ENCODE peak calls at places on chromosomes 4 and X, in four cellular contexts. H, L, C and X are unnamed samples.

GRCh38 chr4:48746608-48747374 is 33.3 kb downstream of the FRYL start:
- DNase-seq in H (no peak), L (no peak), C (no peak), X (no peak)

GRCh38 chr4:78213218-78213617 is 156.1 kb downstream of the FRAS1 start:
- DNase-seq in H (no peak), L (no peak), C (no peak), X (no peak)

GRCh38 chr4:6391186-6391851 is 81.1 kb downstream of the PPP2R2C start:
- DNase-seq in H (no peak), L (no peak), C (no peak), X (no peak)

GRCh38 chr4:83535520-83535944 is 376 bp upstream of the GPAT3 start:
- DNase-seq in H (peak), L (peak), C (no peak), X (peak)

GRCh38 chr4:82382756-82383155 is 9.0 kb upstream of the HNRNPD start:
- DNase-seq in H (no peak), L (no peak), C (no peak), X (no peak)

GRCh38 chr4:84849051-84849640 is 117.3 kb downstream of the WDFY3 start:
- DNase-seq in H (no peak), L (no peak), C (no peak), X (no peak)

GRCh38 chrX:153900806-153901752 is 3.4 kb upstream of the AVPR2 start:
- DNase-seq in H (peak), L (no peak), C (peak), X (peak)

GRCh38 chr4:76035146-76035545 is 724 bp downstream of the CXCL11 start:
- DNase-seq in H (no peak), L (no peak), C (no peak), X (no peak)

GRCh38 chrX:115339441-115340025 is 50.0 kb downstream of the LUZP4 start:
- DNase-seq in H (no peak), L (no peak), C (no peak), X (no peak)

GRCh38 chr4:1851575-1852415 is 4.2 kb downstream of the LETM1 start:
- DNase-seq in H (no peak), L (no peak), C (no peak), X (no peak)

GRCh38 chr4:26916195-26916594 is 55.6 kb downstream of the STIM2 start:
- DNase-seq in H (no peak), L (no peak), C (no peak), X (no peak)

GRCh38 chrX:103624111-103624510 is 4.7 kb upstream of the TCEAL1 start:
- DNase-seq in H (no peak), L (no peak), C (no peak), X (no peak)

GRCh38 chr4:119068529-119068962 is 67.1 kb upstream of the MYOZ2 start:
- DNase-seq in H (no peak), L (no peak), C (no peak), X (no peak)

GRCh38 chr4:99633772-99634171 is 23.9 kb downstream of the C4orf54 start:
- DNase-seq in H (no peak), L (peak), C (no peak), X (no peak)

GRCh38 chr4:633976-634598 is 8.7 kb downstream of the PDE6B start:
- DNase-seq in H (no peak), L (no peak), C (no peak), X (no peak)

GRCh38 chrX:102846544-102847236 is 90.4 kb upstream of the RAB40AL start:
- DNase-seq in H (no peak), L (no peak), C (no peak), X (no peak)

GRCh38 chr4:104490096-104490769 is 4.5 kb downstream of the CXXC4 start:
- DNase-seq in H (peak), L (no peak), C (peak), X (no peak)

GRCh38 chr4:185887125-185887524 is 75.1 kb upstream of the SORBS2 start:
- DNase-seq in H (no peak), L (no peak), C (no peak), X (no peak)

GRCh38 chr4:141290771-141291170 is 70.1 kb downstream of the ZNF330 start:
- DNase-seq in H (no peak), L (no peak), C (no peak), X (no peak)

GRCh38 chr4:56613101-56613862 is 67.8 kb downstream of the HOPX start:
- DNase-seq in H (no peak), L (peak), C (no peak), X (no peak)

GRCh38 chrX:40471965-40472648 is 108.7 kb upstream of the ATP6AP2 start:
- DNase-seq in H (no peak), L (peak), C (peak), X (no peak)

GRCh38 chr4:75723117-75723801 is 1.1 kb upstream of the USO1 start:
- DNase-seq in H (no peak), L (peak), C (no peak), X (no peak)

GRCh38 chr4:41092128-41092527 is 122.2 kb downstream of the APBB2 start:
- DNase-seq in H (no peak), L (no peak), C (no peak), X (no peak)

GRCh38 chr4:85967872-85968271 is 392.0 kb downstream of the MAPK10 start:
- DNase-seq in H (no peak), L (no peak), C (no peak), X (no peak)

GRCh38 chrX:118346258-118347094 is 570 bp downstream of the WDR44 start:
- DNase-seq in H (peak), L (peak), C (no peak), X (peak)

GRCh38 chrX:68419934-68420333 is 13.4 kb downstream of the OPHN1 start:
- DNase-seq in H (no peak), L (no peak), C (no peak), X (no peak)

GRCh38 chr4:112938461-112939058 is 110.9 kb upstream of the ANK2 start:
- DNase-seq in H (peak), L (peak), C (no peak), X (peak)

GRCh38 chrX:113514906-113515305 is 674.3 kb upstream of the AMOT start:
- DNase-seq in H (no peak), L (peak), C (no peak), X (no peak)

GRCh38 chrX:113510586-113510985 is 670.0 kb upstream of the AMOT start:
- DNase-seq in H (no peak), L (no peak), C (no peak), X (no peak)

DNA sequence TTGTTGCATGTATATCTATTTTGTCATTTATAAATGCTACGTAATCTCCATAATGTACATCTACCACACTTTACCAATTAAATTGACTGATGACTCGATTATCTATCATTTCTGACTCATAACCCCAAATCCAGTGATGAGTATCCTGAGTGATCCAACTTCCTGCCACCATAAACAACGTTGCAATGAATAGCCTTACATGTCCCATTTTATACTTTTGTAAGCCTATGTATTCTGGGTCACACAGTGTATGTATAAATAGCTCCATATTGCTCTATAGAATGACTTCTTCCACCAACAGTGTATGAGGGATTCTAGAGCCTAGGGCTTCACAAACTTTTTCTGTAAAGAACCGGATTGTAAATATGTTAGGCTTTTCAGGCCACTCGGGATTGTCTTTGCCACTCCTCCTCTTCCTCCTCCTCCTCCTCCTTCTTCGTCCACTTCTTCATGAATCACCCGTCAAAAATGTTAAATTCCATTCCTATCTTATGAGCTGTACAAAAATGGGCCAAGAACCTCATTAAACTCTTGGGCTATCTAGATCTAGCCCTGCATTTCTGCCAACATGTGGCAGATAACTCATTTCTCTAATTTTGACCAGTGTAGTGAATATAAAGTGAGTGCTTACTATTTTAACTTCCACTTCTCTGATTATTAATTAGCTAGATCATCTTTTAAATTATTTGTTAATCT is 672.2 kb upstream of the AMOT start:
- DNase-seq in H (no peak), L (no peak), C (no peak), X (no peak)
- TF ChIP-seq POLR2AphosphoS2 in H (no peak), L (no peak), C (no peak), X (no peak)

GRCh38 chrX:46953137-46953527 is 40.9 kb downstream of the JADE3 start:
- DNase-seq in H (no peak), L (no peak), C (peak), X (no peak)
- TF ChIP-seq POLR2AphosphoS2 in H (no peak), L (no peak), C (no peak), X (no peak)

GRCh38 chrX:148874621-148875020 is 374.2 kb downstream of the AFF2 start:
- DNase-seq in H (no peak), L (no peak), C (no peak), X (no peak)
- TF ChIP-seq POLR2AphosphoS2 in H (no peak), L (no peak), C (no peak), X (no peak)

DNA sequence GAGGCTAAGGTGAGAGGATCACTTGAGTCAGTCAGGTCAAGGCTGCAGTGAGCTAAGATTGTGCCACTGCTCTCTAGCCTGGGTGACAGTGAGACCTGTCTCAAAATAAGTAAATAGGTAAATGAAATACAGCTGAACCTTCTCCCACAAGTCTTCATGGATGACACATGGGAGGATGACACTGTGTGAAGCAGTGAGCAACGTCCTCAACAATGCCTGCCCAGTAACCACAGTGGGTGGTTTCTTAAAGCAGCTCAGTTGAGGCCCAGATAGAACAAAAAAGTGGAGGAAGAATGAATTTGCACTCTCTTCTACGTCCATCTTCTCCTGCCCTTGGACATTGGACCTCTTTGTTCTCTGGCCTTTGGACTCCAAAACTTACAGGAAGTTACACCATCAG is 52.7 kb downstream of the MSX1 start:
- DNase-seq in H (no peak), L (no peak), C (no peak), X (no peak)
- TF ChIP-seq POLR2AphosphoS2 in H (no peak), L (no peak), C (no peak), X (no peak)